ENCODE peak calls at places on chromosomes 1 and 21, in four cellular contexts. P is endodermal cell, E is fibroblast of lung, C is HCT116. H is an unnamed sample. For H3K4me1, the result is how much of the 10 kb centered on the place peaks cover.

GRCh38 chr1:40421694-40422384 is 28.4 kb upstream of the ZFP69B start:
- DNase-seq in P (no peak), E (peak), C (no peak), H (no peak)

GRCh38 chr1:19622204-19622603 is 21.9 kb upstream of the NBL1 start:
- DNase-seq in P (no peak), E (peak), C (no peak), H (no peak)

GRCh38 chr1:97114842-97115241 is 393.3 kb downstream of the PTBP2 start:
- DNase-seq in P (no peak), E (no peak), C (no peak), H (no peak)

GRCh38 chr1:146049436-146049835 is 27.9 kb upstream of the HJV start:
- DNase-seq in P (peak), E (no peak), C (no peak), H (no peak)

GRCh38 chr21:27535188-27535587 is 568.3 kb upstream of the ADAMTS5 start:
- DNase-seq in P (no peak), E (no peak), C (no peak), H (no peak)

GRCh38 chr1:58904299-58905125 is 120.7 kb upstream of the JUN start:
- DNase-seq in P (no peak), E (no peak), C (no peak), H (no peak)

GRCh38 chr1:223765036-223765718 is 52.8 kb downstream of the CAPN2 start:
- DNase-seq in P (peak), E (peak), C (no peak), H (no peak)

GRCh38 chr1:167797005-167797404 is 75.2 kb downstream of the MPZL1 start:
- DNase-seq in P (peak), E (peak), C (no peak), H (peak)

GRCh38 chr1:88327391-88328267 is 356.4 kb upstream of the PKN2 start:
- DNase-seq in P (no peak), E (peak), C (peak), H (no peak)

GRCh38 chr1:92972413-92973129 is 11.3 kb upstream of the DIPK1A start:
- DNase-seq in P (no peak), E (no peak), C (no peak), H (no peak)

DNA sequence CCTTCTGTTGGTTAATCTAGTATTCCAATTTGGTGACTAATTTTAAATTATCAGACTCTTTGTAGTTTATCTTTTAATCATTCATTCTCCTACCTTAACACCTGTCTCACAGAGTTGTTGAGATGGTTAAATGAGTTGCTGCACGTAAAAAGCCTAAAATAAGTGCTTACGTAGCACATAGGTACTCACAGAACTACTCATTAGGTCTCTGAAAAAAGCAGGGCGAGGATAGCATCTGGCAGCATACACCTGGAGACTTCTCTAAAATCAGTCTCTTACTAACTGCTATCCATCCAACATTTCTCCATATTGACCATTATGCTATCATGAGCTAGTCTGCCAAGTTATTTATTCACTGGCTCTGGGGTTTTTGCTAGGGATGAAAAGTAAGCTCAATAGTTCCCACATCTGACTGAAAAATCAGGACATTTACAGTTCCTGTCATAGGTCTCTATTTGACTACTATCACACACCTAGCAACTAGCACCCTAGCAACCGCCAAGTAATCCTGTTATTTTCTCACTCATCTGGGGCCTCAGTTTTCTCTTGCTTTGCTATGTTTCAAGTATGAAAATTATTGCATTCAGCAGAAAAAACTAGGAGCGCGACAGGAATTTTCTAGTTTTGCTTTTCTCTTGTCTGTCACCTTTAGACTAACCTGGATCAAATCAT is 11.2 kb downstream of the CSDE1 start:
- DNase-seq in P (no peak), E (no peak), C (no peak), H (no peak)
- H3K4me1 ChIP-seq in P (under half), E (under half), C (under half), H (under half)

GRCh38 chr1:41880951-41881885 is 37.5 kb downstream of the HIVEP3 start:
- DNase-seq in P (no peak), E (no peak), C (no peak), H (no peak)
- H3K9ac ChIP-seq in P (no peak), E (no peak), C (no peak), H (no peak)

DNA sequence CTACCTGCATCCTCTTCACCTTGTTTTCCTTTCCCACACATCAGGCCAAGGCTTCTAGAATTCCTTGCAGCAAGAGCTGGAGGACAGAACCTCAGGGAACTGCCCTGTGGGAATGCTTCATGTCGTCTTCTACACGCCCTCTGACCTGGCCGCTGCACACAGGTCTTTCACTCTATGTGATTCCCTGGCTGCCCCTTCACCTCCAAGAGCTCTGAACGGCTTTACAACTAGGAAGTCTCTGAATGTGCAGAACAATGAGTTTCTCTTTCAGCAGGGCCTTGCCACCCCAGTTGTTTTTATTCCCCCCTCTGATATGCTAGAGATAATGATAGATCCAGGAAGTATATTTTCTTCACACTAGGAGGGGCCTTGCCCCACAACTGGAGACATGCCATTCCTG is 142.6 kb downstream of the CLIC6 start:
- DNase-seq in P (no peak), E (no peak), C (no peak), H (no peak)
- H3K4me1 ChIP-seq in P (under half), E (half or more), C (half or more), H (under half)

DNA sequence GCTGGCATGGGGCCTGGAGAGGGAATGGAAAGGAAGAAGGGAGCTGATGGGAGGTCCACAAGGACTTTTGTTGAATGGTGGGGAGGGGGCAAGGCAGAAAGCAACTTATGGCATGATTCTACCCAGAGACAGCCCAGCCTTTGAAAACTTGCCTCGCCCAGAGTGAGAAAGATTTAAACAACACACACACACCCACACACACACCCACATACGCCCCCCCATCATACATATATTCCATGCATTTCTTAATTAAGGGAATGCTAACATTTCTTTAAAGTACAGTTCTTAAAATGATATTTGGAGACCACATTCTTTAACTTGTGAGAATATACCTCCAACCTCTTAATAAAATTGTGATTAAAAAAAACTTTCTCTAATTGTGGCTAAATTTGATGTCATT is 115.4 kb upstream of the F3 start:
- DNase-seq in P (no peak), E (no peak), C (no peak), H (no peak)
- H3K9ac ChIP-seq in P (no peak), E (no peak), C (no peak), H (no peak)

GRCh38 chr1:155420788-155421187 is 100.1 kb downstream of the RUSC1 start:
- DNase-seq in P (no peak), E (no peak), C (no peak), H (no peak)
- H3K4me1 ChIP-seq in P (under half), E (under half), C (under half), H (under half)

GRCh38 chr21:33452362-33452761 is 27.4 kb downstream of the TMEM50B start:
- DNase-seq in P (no peak), E (no peak), C (no peak), H (no peak)
- H3K9ac ChIP-seq in P (no peak), E (no peak), C (no peak), H (no peak)

GRCh38 chr1:1033009-1033587 is 13.2 kb downstream of the AGRN start:
- DNase-seq in P (peak), E (peak), C (no peak), H (peak)
- H3K4me1 ChIP-seq in P (under half), E (under half), C (under half), H (under half)

GRCh38 chr1:25872708-25873107 is 2.8 kb downstream of the PAQR7 start:
- DNase-seq in P (no peak), E (no peak), C (no peak), H (no peak)

GRCh38 chr1:25875154-25875855 is at the start of gene PAQR7:
- DNase-seq in P (peak), E (peak), C (no peak), H (peak)

GRCh38 chr1:25873120-25873519 is 2.4 kb downstream of the PAQR7 start:
- DNase-seq in P (no peak), E (no peak), C (no peak), H (no peak)

GRCh38 chr1:25874635-25875153 is 814 bp downstream of the PAQR7 start:
- DNase-seq in P (no peak), E (no peak), C (no peak), H (no peak)

GRCh38 chr1:25874209-25874608 is 1.3 kb downstream of the PAQR7 start:
- DNase-seq in P (no peak), E (no peak), C (no peak), H (no peak)
- H3K9ac ChIP-seq in P (no peak), E (no peak), C (peak), H (peak)